ENCODE peak calls at places on chromosomes 11 and 22, in five cellular contexts. One of them, this sample, is unnamed.
A peak's percentile ranks its signal among the peaks of the same experiment; 100 is the strongest.

GRCh38 chr11:61793084-61793828 is 545 bp downstream of the FEN1 start:
- DNase-seq in RWPE2: no peak
- DNase-seq in CD4-positive, alpha-beta T cell: no peak
- DNase-seq in psoas muscle: peak; percentile 44
- DNase-seq in stomach: no peak
- DNase-seq in this sample: no peak

GRCh38 chr11:95304777-95305176 is 73.8 kb upstream of the SESN3 start:
- DNase-seq in RWPE2: no peak
- DNase-seq in CD4-positive, alpha-beta T cell: no peak
- DNase-seq in psoas muscle: no peak
- DNase-seq in stomach: no peak
- DNase-seq in this sample: no peak

GRCh38 chr11:73040046-73040445 is 102.1 kb downstream of the FCHSD2 start:
- DNase-seq in RWPE2: no peak
- DNase-seq in CD4-positive, alpha-beta T cell: no peak
- DNase-seq in psoas muscle: no peak
- DNase-seq in stomach: no peak
- DNase-seq in this sample: no peak

GRCh38 chr11:115774756-115775155 is 270.5 kb upstream of the CADM1 start:
- DNase-seq in RWPE2: no peak
- DNase-seq in CD4-positive, alpha-beta T cell: no peak
- DNase-seq in psoas muscle: no peak
- DNase-seq in stomach: no peak
- DNase-seq in this sample: no peak

GRCh38 chr11:68402355-68403031 is 58.1 kb upstream of the PPP6R3 start:
- DNase-seq in RWPE2: peak; percentile 30
- DNase-seq in CD4-positive, alpha-beta T cell: no peak
- DNase-seq in psoas muscle: no peak
- DNase-seq in stomach: no peak
- DNase-seq in this sample: no peak

GRCh38 chr22:45226681-45227186 is 14.0 kb downstream of the KIAA0930 start:
- DNase-seq in RWPE2: peak; percentile 61
- DNase-seq in CD4-positive, alpha-beta T cell: no peak
- DNase-seq in psoas muscle: peak; percentile 58
- DNase-seq in stomach: peak; percentile 41
- DNase-seq in this sample: no peak

GRCh38 chr11:121067453-121067852 is 33.6 kb upstream of the TECTA start:
- DNase-seq in RWPE2: no peak
- DNase-seq in CD4-positive, alpha-beta T cell: no peak
- DNase-seq in psoas muscle: no peak
- DNase-seq in stomach: no peak
- DNase-seq in this sample: no peak

GRCh38 chr22:37008365-37008764 is 10.9 kb downstream of the TST start:
- DNase-seq in RWPE2: no peak
- DNase-seq in CD4-positive, alpha-beta T cell: no peak
- DNase-seq in psoas muscle: no peak
- DNase-seq in stomach: no peak
- DNase-seq in this sample: no peak

GRCh38 chr11:9274499-9275228 is 9.5 kb upstream of the DENND5A start:
- DNase-seq in RWPE2: no peak
- DNase-seq in CD4-positive, alpha-beta T cell: no peak
- DNase-seq in psoas muscle: no peak
- DNase-seq in stomach: no peak
- DNase-seq in this sample: no peak

GRCh38 chr11:69234740-69235710 is 58.9 kb upstream of the MYEOV start:
- DNase-seq in RWPE2: no peak
- DNase-seq in CD4-positive, alpha-beta T cell: no peak
- DNase-seq in psoas muscle: no peak
- DNase-seq in stomach: peak; percentile 21
- DNase-seq in this sample: no peak

GRCh38 chr22:20520093-20520511 is 12.7 kb downstream of the MED15 start:
- DNase-seq in RWPE2: no peak
- DNase-seq in CD4-positive, alpha-beta T cell: peak; percentile 18
- DNase-seq in psoas muscle: no peak
- DNase-seq in stomach: no peak
- DNase-seq in this sample: no peak

GRCh38 chr22:42976534-42976933 is 38.4 kb downstream of the PACSIN2 start:
- DNase-seq in RWPE2: no peak
- DNase-seq in CD4-positive, alpha-beta T cell: no peak
- DNase-seq in psoas muscle: no peak
- DNase-seq in stomach: no peak
- DNase-seq in this sample: no peak

GRCh38 chr11:103936059-103936458 is 100.4 kb upstream of the DDI1 start:
- DNase-seq in RWPE2: no peak
- DNase-seq in CD4-positive, alpha-beta T cell: no peak
- DNase-seq in psoas muscle: no peak
- DNase-seq in stomach: no peak
- DNase-seq in this sample: no peak

GRCh38 chr11:96393753-96394348 is 4.0 kb downstream of the JRKL start:
- DNase-seq in RWPE2: no peak
- DNase-seq in CD4-positive, alpha-beta T cell: no peak
- DNase-seq in psoas muscle: no peak
- DNase-seq in stomach: no peak
- DNase-seq in this sample: no peak

GRCh38 chr11:75450826-75451783 is 18.1 kb upstream of the KLHL35 start:
- DNase-seq in RWPE2: no peak
- DNase-seq in CD4-positive, alpha-beta T cell: peak; percentile 31
- DNase-seq in psoas muscle: no peak
- DNase-seq in stomach: no peak
- DNase-seq in this sample: peak; percentile 55

DNA sequence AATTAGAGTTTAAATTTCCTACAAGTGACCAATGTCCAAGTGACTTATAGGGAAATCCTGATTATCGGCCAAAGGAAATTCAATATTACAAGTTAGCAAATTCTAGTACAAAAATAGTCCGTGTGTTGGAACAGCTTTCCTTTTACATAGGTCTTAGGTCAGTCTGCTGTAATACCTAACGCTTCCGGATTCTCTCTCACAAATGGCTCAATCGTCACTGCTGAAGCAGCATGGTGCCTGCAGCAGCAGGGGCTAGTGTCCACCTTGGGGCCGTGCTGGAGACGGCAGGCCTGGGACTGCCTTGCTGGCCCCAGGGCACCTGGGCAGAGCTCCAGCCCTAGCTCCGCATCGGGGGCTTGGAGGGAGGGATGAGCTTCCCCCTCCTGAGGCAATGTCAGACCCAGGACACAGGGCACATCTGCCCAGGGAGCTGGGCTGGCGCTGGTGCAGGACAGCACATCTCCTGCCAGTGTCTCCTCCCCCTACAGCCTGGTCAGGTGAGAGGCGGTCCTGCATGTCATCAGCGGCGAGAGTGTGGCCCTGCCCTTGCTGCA is 39.4 kb upstream of the CLTCL1 start:
- DNase-seq in RWPE2: no peak
- DNase-seq in CD4-positive, alpha-beta T cell: no peak
- DNase-seq in psoas muscle: no peak
- DNase-seq in stomach: no peak
- DNase-seq in this sample: no peak
- H3K9me3 ChIP-seq in RWPE2: peaks cover 6% of the 10 kb centered on the region
- H3K9me3 ChIP-seq in CD4-positive, alpha-beta T cell: peaks cover 24% of the 10 kb centered on the region
- H3K9me3 ChIP-seq in psoas muscle: peaks cover 17% of the 10 kb centered on the region
- H3K9me3 ChIP-seq in stomach: peaks cover 24% of the 10 kb centered on the region
- H3K9me3 ChIP-seq in this sample: no peaks in the 10 kb centered on the region

DNA sequence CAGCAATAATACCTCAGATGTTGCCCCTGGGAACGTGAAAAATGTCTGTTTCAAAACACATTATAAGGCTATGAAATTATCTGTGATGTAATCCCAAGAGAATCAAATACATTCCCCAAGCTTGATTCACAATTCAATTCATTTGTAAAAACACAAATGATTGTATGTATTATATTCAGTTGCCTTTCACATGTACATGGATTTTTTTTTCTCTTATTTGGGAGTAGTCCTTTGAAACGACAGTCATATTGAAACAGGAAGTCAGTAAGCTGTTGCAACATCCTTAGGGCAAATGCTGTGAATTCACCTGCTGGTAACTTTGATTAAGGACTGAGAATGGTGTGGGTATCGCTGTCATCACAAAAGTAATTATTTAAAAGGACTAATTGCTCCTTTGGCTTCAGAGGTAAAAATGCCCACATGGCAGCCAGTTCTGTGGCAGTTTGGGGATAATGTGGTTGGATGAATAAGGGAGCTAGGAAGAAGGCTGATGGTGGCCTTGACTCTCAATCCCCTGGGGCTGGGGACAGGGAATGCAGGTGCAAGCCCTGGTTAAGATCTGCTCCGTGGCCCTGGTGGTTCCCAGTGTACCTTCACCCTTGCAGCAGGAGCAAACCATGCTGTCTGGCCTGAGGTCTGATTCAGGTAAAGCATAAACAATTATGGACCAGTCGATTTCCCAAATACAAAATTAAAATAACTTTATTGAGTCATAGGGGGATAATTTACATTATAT is 13.3 kb downstream of the EHF start:
- DNase-seq in RWPE2: no peak
- DNase-seq in CD4-positive, alpha-beta T cell: no peak
- DNase-seq in psoas muscle: no peak
- DNase-seq in stomach: no peak
- DNase-seq in this sample: no peak
- TF ChIP-seq CTCF in RWPE2: no peak
- TF ChIP-seq CTCF in CD4-positive, alpha-beta T cell: no peak
- TF ChIP-seq CTCF in psoas muscle: no peak
- TF ChIP-seq CTCF in stomach: no peak
- TF ChIP-seq CTCF in this sample: no peak

GRCh38 chr22:49209452-49210195 is 618.0 kb downstream of the BRD1 start:
- DNase-seq in RWPE2: peak; percentile 19
- DNase-seq in CD4-positive, alpha-beta T cell: no peak
- DNase-seq in psoas muscle: no peak
- DNase-seq in stomach: peak; percentile 20
- DNase-seq in this sample: no peak

GRCh38 chr22:49210606-49211005 is 617.1 kb downstream of the BRD1 start:
- DNase-seq in RWPE2: no peak
- DNase-seq in CD4-positive, alpha-beta T cell: no peak
- DNase-seq in psoas muscle: no peak
- DNase-seq in stomach: no peak
- DNase-seq in this sample: no peak

GRCh38 chr22:49212002-49212401 is 615.7 kb downstream of the BRD1 start:
- DNase-seq in RWPE2: no peak
- DNase-seq in CD4-positive, alpha-beta T cell: no peak
- DNase-seq in psoas muscle: no peak
- DNase-seq in stomach: peak; percentile 23
- DNase-seq in this sample: peak; percentile 28

GRCh38 chr22:49212466-49212865 is 615.2 kb downstream of the BRD1 start:
- DNase-seq in RWPE2: peak; percentile 26
- DNase-seq in CD4-positive, alpha-beta T cell: no peak
- DNase-seq in psoas muscle: no peak
- DNase-seq in stomach: peak; percentile 9
- DNase-seq in this sample: no peak

DNA sequence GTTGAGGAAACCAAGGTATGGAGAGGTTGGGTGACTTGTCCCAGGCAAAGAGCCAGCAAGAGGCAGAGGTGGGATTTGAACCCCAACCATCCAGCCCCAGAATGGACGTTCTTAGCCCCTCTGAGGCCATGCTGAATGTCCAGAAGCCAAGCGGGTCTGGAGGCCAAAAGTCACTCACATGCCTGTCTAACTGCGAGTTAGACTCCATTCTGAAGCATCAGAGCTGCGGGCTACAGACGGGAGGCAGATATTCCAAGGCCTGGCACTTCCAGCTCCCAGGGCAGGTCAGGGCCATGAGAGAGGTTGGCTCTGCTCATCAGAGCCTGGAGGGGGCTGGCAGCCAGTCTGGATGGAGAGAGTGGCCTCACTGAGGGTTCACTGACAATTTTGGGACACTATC is 616.5 kb downstream of the BRD1 start:
- DNase-seq in RWPE2: no peak
- DNase-seq in CD4-positive, alpha-beta T cell: no peak
- DNase-seq in psoas muscle: no peak
- DNase-seq in stomach: no peak
- DNase-seq in this sample: no peak
- H3K9me3 ChIP-seq in RWPE2: peaks cover 2% of the 10 kb centered on the region
- H3K9me3 ChIP-seq in CD4-positive, alpha-beta T cell: no peaks in the 10 kb centered on the region
- H3K9me3 ChIP-seq in psoas muscle: no peaks in the 10 kb centered on the region
- H3K9me3 ChIP-seq in stomach: peaks cover 7% of the 10 kb centered on the region
- H3K9me3 ChIP-seq in this sample: no peaks in the 10 kb centered on the region

DNA sequence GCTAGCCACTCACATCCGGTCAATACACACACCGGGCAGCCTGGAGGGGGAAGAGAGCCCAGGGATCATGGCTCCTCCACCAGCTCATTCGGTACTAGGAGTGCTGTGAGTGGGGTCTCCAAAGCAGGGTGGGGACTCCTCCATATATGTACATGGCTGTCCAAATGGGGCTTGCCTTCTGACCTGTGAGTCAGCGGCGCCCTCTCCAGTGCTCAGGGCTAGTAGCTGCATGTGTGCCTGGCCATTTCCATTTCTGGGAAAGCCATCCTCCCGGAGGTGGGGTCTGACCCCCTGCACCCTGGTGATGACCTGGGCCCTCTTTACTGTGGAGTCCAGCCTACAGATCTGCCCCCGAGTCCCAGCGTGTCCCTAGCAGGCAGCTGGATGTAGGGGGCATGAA is 181.9 kb downstream of the CEP164 start:
- DNase-seq in RWPE2: no peak
- DNase-seq in CD4-positive, alpha-beta T cell: no peak
- DNase-seq in psoas muscle: no peak
- DNase-seq in stomach: no peak
- DNase-seq in this sample: no peak
- TF ChIP-seq CTCF in RWPE2: no peak
- TF ChIP-seq CTCF in CD4-positive, alpha-beta T cell: no peak
- TF ChIP-seq CTCF in psoas muscle: no peak
- TF ChIP-seq CTCF in stomach: no peak
- TF ChIP-seq CTCF in this sample: no peak

GRCh38 chr11:119532551-119532950 is 109.6 kb upstream of the THY1 start:
- DNase-seq in RWPE2: peak; percentile 6
- DNase-seq in CD4-positive, alpha-beta T cell: no peak
- DNase-seq in psoas muscle: no peak
- DNase-seq in stomach: no peak
- DNase-seq in this sample: no peak

GRCh38 chr11:119533931-119534694 is 111.1 kb upstream of the THY1 start:
- DNase-seq in RWPE2: peak; percentile 54
- DNase-seq in CD4-positive, alpha-beta T cell: peak; percentile 36
- DNase-seq in psoas muscle: peak; percentile 81
- DNase-seq in stomach: peak; percentile 83
- DNase-seq in this sample: peak; percentile 90

GRCh38 chr11:119531623-119532022 is 108.7 kb upstream of the THY1 start:
- DNase-seq in RWPE2: peak; percentile 31
- DNase-seq in CD4-positive, alpha-beta T cell: no peak
- DNase-seq in psoas muscle: no peak
- DNase-seq in stomach: no peak
- DNase-seq in this sample: no peak

GRCh38 chr11:119531091-119531490 is 108.1 kb upstream of the THY1 start:
- DNase-seq in RWPE2: peak; percentile 19
- DNase-seq in CD4-positive, alpha-beta T cell: no peak
- DNase-seq in psoas muscle: no peak
- DNase-seq in stomach: no peak
- DNase-seq in this sample: no peak

GRCh38 chr11:119533462-119533861 is 110.5 kb upstream of the THY1 start:
- DNase-seq in RWPE2: peak; percentile 39
- DNase-seq in CD4-positive, alpha-beta T cell: no peak
- DNase-seq in psoas muscle: no peak
- DNase-seq in stomach: no peak
- DNase-seq in this sample: no peak
- H3K9me3 ChIP-seq in RWPE2: no peaks in the 10 kb centered on the region
- H3K9me3 ChIP-seq in CD4-positive, alpha-beta T cell: no peaks in the 10 kb centered on the region
- H3K9me3 ChIP-seq in psoas muscle: no peaks in the 10 kb centered on the region
- H3K9me3 ChIP-seq in stomach: no peaks in the 10 kb centered on the region
- H3K9me3 ChIP-seq in this sample: no peaks in the 10 kb centered on the region

This sample was measured in pancreas.